ENCODE peak calls at places on chromosome 12, in six cellular contexts. One of them, this sample, is unnamed.

GRCh38 chr12:2891240-2892053 is 756 bp downstream of the TULP3 start:
- DNase-seq in IMR-90: peak
- DNase-seq in trophoblast cell: peak
- DNase-seq in H1: no peak
- DNase-seq in H9: peak
- DNase-seq in neuronal stem cell: peak
- DNase-seq in this sample: peak

GRCh38 chr12:23066095-23066494 is 441.1 kb downstream of the ETNK1 start:
- DNase-seq in trophoblast cell: no peak
- DNase-seq in neuronal stem cell: no peak
- DNase-seq in IMR-90: peak
- DNase-seq in H9: no peak
- DNase-seq in H1: no peak
- DNase-seq in this sample: no peak

GRCh38 chr12:57688931-57689330 is 5.0 kb upstream of the OS9 start:
- DNase-seq in IMR-90: no peak
- DNase-seq in neuronal stem cell: no peak
- DNase-seq in H9: no peak
- DNase-seq in trophoblast cell: no peak
- DNase-seq in H1: no peak
- DNase-seq in this sample: no peak

GRCh38 chr12:546920-547845 is 87.4 kb downstream of the B4GALNT3 start:
- DNase-seq in H9: peak
- DNase-seq in H1: peak
- DNase-seq in neuronal stem cell: peak
- DNase-seq in IMR-90: peak
- DNase-seq in trophoblast cell: peak
- DNase-seq in this sample: peak

GRCh38 chr12:76890407-76891143 is 11.8 kb upstream of the CSRP2 start:
- DNase-seq in H1: no peak
- DNase-seq in neuronal stem cell: no peak
- DNase-seq in trophoblast cell: no peak
- DNase-seq in IMR-90: no peak
- DNase-seq in H9: no peak
- DNase-seq in this sample: no peak

GRCh38 chr12:13167226-13167625 is 29.3 kb upstream of the EMP1 start:
- DNase-seq in IMR-90: no peak
- DNase-seq in trophoblast cell: peak
- DNase-seq in H9: no peak
- DNase-seq in H1: peak
- DNase-seq in neuronal stem cell: no peak
- DNase-seq in this sample: no peak

GRCh38 chr12:59113831-59114273 is 193.5 kb upstream of the LRIG3 start:
- DNase-seq in trophoblast cell: peak
- DNase-seq in neuronal stem cell: peak
- DNase-seq in H9: peak
- DNase-seq in IMR-90: peak
- DNase-seq in H1: peak
- DNase-seq in this sample: peak

GRCh38 chr12:79423560-79423959 is 267.2 kb downstream of the PAWR start:
- DNase-seq in IMR-90: no peak
- DNase-seq in neuronal stem cell: no peak
- DNase-seq in H9: no peak
- DNase-seq in H1: no peak
- DNase-seq in trophoblast cell: peak
- DNase-seq in this sample: no peak

GRCh38 chr12:112944028-112944690 is 5.9 kb downstream of the OAS3 start:
- DNase-seq in H1: no peak
- DNase-seq in trophoblast cell: peak
- DNase-seq in neuronal stem cell: no peak
- DNase-seq in H9: no peak
- DNase-seq in IMR-90: no peak
- DNase-seq in this sample: no peak

GRCh38 chr12:115213538-115213961 is 529.6 kb upstream of the TBX3 start:
- DNase-seq in H1: no peak
- DNase-seq in neuronal stem cell: no peak
- DNase-seq in trophoblast cell: no peak
- DNase-seq in H9: peak
- DNase-seq in IMR-90: no peak
- DNase-seq in this sample: no peak

GRCh38 chr12:34604631-34605509 is 582.6 kb downstream of the ALG10 start:
- DNase-seq in H9: peak
- DNase-seq in IMR-90: no peak
- DNase-seq in H1: no peak
- DNase-seq in neuronal stem cell: no peak
- DNase-seq in trophoblast cell: no peak
- DNase-seq in this sample: no peak

GRCh38 chr12:109469516-109469915 is 7.6 kb downstream of the KCTD10 start:
- DNase-seq in neuronal stem cell: no peak
- DNase-seq in IMR-90: peak
- DNase-seq in H1: no peak
- DNase-seq in H9: no peak
- DNase-seq in trophoblast cell: no peak
- DNase-seq in this sample: no peak

GRCh38 chr12:64450711-64451486 is 1.0 kb upstream of the TBK1 start:
- DNase-seq in trophoblast cell: peak
- DNase-seq in H9: no peak
- DNase-seq in neuronal stem cell: peak
- DNase-seq in H1: no peak
- DNase-seq in IMR-90: peak
- DNase-seq in this sample: peak

GRCh38 chr12:21369141-21369980 is 3.3 kb upstream of the IAPP start:
- DNase-seq in neuronal stem cell: no peak
- DNase-seq in trophoblast cell: no peak
- DNase-seq in H9: no peak
- DNase-seq in H1: no peak
- DNase-seq in IMR-90: no peak
- DNase-seq in this sample: no peak

GRCh38 chr12:29229937-29230336 is 80.9 kb downstream of the FAR2 start:
- DNase-seq in H1: no peak
- DNase-seq in H9: no peak
- DNase-seq in trophoblast cell: no peak
- DNase-seq in neuronal stem cell: no peak
- DNase-seq in IMR-90: no peak
- DNase-seq in this sample: peak

GRCh38 chr12:89815225-89815624 is 106.6 kb upstream of the ATP2B1 start:
- DNase-seq in trophoblast cell: no peak
- DNase-seq in IMR-90: no peak
- DNase-seq in H9: no peak
- DNase-seq in neuronal stem cell: no peak
- DNase-seq in H1: no peak
- DNase-seq in this sample: no peak

GRCh38 chr12:6345319-6346071 is 3.6 kb upstream of the TNFRSF1A start:
- DNase-seq in trophoblast cell: peak
- DNase-seq in H9: no peak
- DNase-seq in H1: no peak
- DNase-seq in neuronal stem cell: no peak
- DNase-seq in IMR-90: peak
- DNase-seq in this sample: peak

GRCh38 chr12:6452245-6452731 is 446 bp downstream of the TAPBPL start:
- DNase-seq in IMR-90: no peak
- DNase-seq in neuronal stem cell: no peak
- DNase-seq in H9: no peak
- DNase-seq in H1: peak
- DNase-seq in trophoblast cell: no peak
- DNase-seq in this sample: no peak

GRCh38 chr12:77617818-77618217 is 212.9 kb upstream of the NAV3 start:
- DNase-seq in H1: no peak
- DNase-seq in trophoblast cell: no peak
- DNase-seq in H9: no peak
- DNase-seq in IMR-90: no peak
- DNase-seq in neuronal stem cell: no peak
- DNase-seq in this sample: no peak

GRCh38 chr12:6960291-6961277 is 9.4 kb downstream of the PTPN6 start:
- DNase-seq in neuronal stem cell: no peak
- DNase-seq in IMR-90: peak
- DNase-seq in H9: no peak
- DNase-seq in H1: no peak
- DNase-seq in trophoblast cell: peak
- DNase-seq in this sample: no peak

GRCh38 chr12:47067176-47067575 is 12.2 kb upstream of the PCED1B start:
- DNase-seq in H1: no peak
- DNase-seq in IMR-90: no peak
- DNase-seq in H9: no peak
- DNase-seq in trophoblast cell: no peak
- DNase-seq in neuronal stem cell: no peak
- DNase-seq in this sample: no peak
- H2AK5ac ChIP-seq in H1: no peak
- H2AK5ac ChIP-seq in IMR-90: no peak
- H2AK5ac ChIP-seq in H9: no peak
- H2AK5ac ChIP-seq in trophoblast cell: no peak
- H2AK5ac ChIP-seq in neuronal stem cell: no peak
- H2AK5ac ChIP-seq in this sample: peak

GRCh38 chr12:1662761-1663439 is 28.0 kb upstream of the ADIPOR2 start:
- DNase-seq in H1: peak
- DNase-seq in trophoblast cell: peak
- DNase-seq in IMR-90: no peak
- DNase-seq in neuronal stem cell: peak
- DNase-seq in H9: peak
- DNase-seq in this sample: peak
- H2AFZ ChIP-seq in H1: peak
- H2AFZ ChIP-seq in trophoblast cell: peak
- H2AFZ ChIP-seq in IMR-90: peak
- H2AFZ ChIP-seq in neuronal stem cell: peak
- H2AFZ ChIP-seq in H9: no peak
- H2AFZ ChIP-seq in this sample: peak

GRCh38 chr12:51390457-51391046 is 654 bp downstream of the GALNT6 start:
- DNase-seq in H9: no peak
- DNase-seq in IMR-90: no peak
- DNase-seq in H1: no peak
- DNase-seq in trophoblast cell: peak
- DNase-seq in neuronal stem cell: no peak
- DNase-seq in this sample: no peak

GRCh38 chr12:51391047-51391837 is at the start of gene GALNT6:
- DNase-seq in IMR-90: no peak
- DNase-seq in H1: peak
- DNase-seq in H9: peak
- DNase-seq in neuronal stem cell: peak
- DNase-seq in trophoblast cell: peak
- DNase-seq in this sample: peak

GRCh38 chr12:51389302-51389999 is 1.8 kb downstream of the GALNT6 start:
- DNase-seq in H1: no peak
- DNase-seq in H9: no peak
- DNase-seq in neuronal stem cell: no peak
- DNase-seq in trophoblast cell: peak
- DNase-seq in IMR-90: peak
- DNase-seq in this sample: peak

GRCh38 chr12:51388066-51388799 is 3.0 kb downstream of the GALNT6 start:
- DNase-seq in H1: no peak
- DNase-seq in H9: no peak
- DNase-seq in trophoblast cell: peak
- DNase-seq in IMR-90: peak
- DNase-seq in neuronal stem cell: no peak
- DNase-seq in this sample: peak

DNA sequence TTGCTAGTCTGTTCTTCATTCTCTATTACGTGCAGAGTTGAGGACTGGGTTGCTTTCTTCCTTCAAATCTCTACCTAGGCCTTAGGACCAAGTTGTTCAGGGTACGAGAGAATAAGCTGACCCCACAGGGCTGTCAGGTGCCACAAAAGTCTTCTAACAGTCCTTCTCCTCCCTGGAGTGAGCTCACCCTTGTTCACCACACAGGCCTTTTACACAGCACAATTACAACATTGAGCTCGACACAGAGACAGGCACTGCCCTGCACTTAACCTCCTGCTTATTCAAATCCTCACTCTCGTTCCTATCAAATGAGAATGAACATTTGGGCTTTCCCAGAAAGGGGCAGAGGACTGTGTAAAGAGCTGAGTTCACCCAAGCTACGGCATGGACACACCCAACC is 2.4 kb downstream of the GALNT6 start:
- DNase-seq in neuronal stem cell: no peak
- DNase-seq in H1: no peak
- DNase-seq in H9: no peak
- DNase-seq in IMR-90: no peak
- DNase-seq in trophoblast cell: no peak
- DNase-seq in this sample: peak
- H2AK5ac ChIP-seq in neuronal stem cell: no peak
- H2AK5ac ChIP-seq in H1: no peak
- H2AK5ac ChIP-seq in H9: no peak
- H2AK5ac ChIP-seq in IMR-90: peak
- H2AK5ac ChIP-seq in trophoblast cell: peak
- H2AK5ac ChIP-seq in this sample: no peak

DNA sequence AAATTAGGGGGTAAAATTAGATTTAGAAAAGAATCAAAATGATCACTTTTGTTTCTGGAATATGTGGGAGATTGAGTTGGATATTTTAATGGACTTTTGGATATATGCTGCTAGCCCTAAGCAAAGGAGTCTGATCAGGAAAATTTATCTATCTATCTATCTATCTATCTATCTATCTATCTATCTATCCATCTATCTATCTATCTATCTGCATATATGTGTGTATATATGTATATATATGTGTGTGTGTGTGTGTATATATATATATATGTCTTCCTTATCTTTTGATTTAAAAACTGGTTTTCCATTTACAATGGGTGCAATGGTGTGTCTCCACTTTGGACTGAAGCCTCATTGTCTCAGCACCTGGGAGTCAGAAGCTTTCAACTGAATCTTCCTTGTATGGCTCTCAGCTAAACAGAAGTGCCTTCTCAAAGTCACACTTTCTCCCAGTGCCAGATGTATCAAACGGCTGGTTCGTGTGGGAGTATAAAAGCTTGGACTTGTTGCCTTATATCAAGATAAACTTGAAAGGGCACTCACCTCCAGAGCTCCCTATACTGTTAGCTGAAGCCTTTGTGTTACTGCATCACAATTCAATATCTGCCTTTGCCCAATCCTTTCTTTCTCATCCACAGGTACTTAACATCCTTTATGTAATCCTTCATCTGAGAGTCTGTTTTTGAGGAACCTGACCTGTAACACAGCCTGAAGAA is 31.6 kb upstream of the CD69 start:
- DNase-seq in neuronal stem cell: no peak
- DNase-seq in trophoblast cell: peak
- DNase-seq in IMR-90: no peak
- DNase-seq in H9: no peak
- DNase-seq in H1: no peak
- DNase-seq in this sample: no peak
- H2AFZ ChIP-seq in neuronal stem cell: no peak
- H2AFZ ChIP-seq in trophoblast cell: no peak
- H2AFZ ChIP-seq in IMR-90: no peak
- H2AFZ ChIP-seq in H9: no peak
- H2AFZ ChIP-seq in H1: no peak
- H2AFZ ChIP-seq in this sample: no peak

GRCh38 chr12:108441549-108441948 is 73.5 kb upstream of the FICD start:
- DNase-seq in H9: peak
- DNase-seq in H1: no peak
- DNase-seq in neuronal stem cell: no peak
- DNase-seq in IMR-90: no peak
- DNase-seq in trophoblast cell: no peak
- DNase-seq in this sample: no peak
- H2AK5ac ChIP-seq in H9: no peak
- H2AK5ac ChIP-seq in H1: peak
- H2AK5ac ChIP-seq in neuronal stem cell: no peak
- H2AK5ac ChIP-seq in IMR-90: no peak
- H2AK5ac ChIP-seq in trophoblast cell: no peak
- H2AK5ac ChIP-seq in this sample: no peak

DNA sequence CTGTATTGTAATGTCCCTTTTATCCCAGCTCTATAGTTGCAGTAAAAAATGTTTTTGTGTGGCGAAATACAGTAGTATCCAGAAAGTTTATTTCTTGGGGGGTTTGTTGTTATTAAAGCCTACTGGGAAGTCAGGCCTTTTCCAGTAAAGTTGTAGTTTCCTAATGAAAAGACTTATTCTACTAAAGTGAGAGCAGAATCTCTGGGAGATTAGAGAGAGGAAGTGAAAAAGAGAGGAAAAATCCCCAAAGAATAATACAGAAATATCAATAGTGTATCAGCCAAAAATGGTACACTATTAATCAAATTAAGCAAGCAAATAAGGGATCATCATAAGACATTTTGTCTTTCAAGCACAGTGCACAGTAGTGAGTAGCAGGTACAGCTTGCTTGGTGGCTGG is 46.3 kb upstream of the ATXN7L3B start:
- DNase-seq in IMR-90: no peak
- DNase-seq in trophoblast cell: no peak
- DNase-seq in H1: no peak
- DNase-seq in H9: no peak
- DNase-seq in neuronal stem cell: no peak
- DNase-seq in this sample: no peak
- H2AFZ ChIP-seq in IMR-90: no peak
- H2AFZ ChIP-seq in trophoblast cell: no peak
- H2AFZ ChIP-seq in H1: no peak
- H2AFZ ChIP-seq in H9: no peak
- H2AFZ ChIP-seq in neuronal stem cell: no peak
- H2AFZ ChIP-seq in this sample: no peak